ENCODE peak calls at places on chromosomes 6 and 20, in five cellular contexts. X, B, J, L and V are unnamed samples.

GRCh38 chr6:138404666-138405337 is 779 bp downstream of the HEBP2 start:
- DNase-seq in X (peak; percentile 22), B (peak; percentile 8), J (no peak), L (no peak), V (no peak)

GRCh38 chr20:17666491-17666890 is 15.6 kb downstream of the RRBP1 start:
- DNase-seq in X (peak; percentile 70), B (no peak), J (no peak), L (no peak), V (no peak)

GRCh38 chr20:31485450-31486339 is 10.6 kb downstream of the REM1 start:
- DNase-seq in X (peak; percentile 60), B (no peak), J (no peak), L (no peak), V (no peak)

GRCh38 chr6:116409756-116410155 is 39.0 kb downstream of the DSE start:
- DNase-seq in X (no peak), B (no peak), J (no peak), L (no peak), V (no peak)

GRCh38 chr6:136783495-136784270 is 8.6 kb downstream of the MAP3K5 start:
- DNase-seq in X (no peak), B (no peak), J (no peak), L (no peak), V (no peak)

GRCh38 chr6:42163941-42164340 is 9.2 kb upstream of the GUCA1A start:
- DNase-seq in X (peak; percentile 43), B (no peak), J (no peak), L (no peak), V (no peak)

GRCh38 chr6:8383584-8383983 is 51.8 kb downstream of the SLC35B3 start:
- DNase-seq in X (no peak), B (no peak), J (no peak), L (no peak), V (no peak)

GRCh38 chr20:40807771-40808170 is 118.7 kb upstream of the MAFB start:
- DNase-seq in X (no peak), B (no peak), J (no peak), L (no peak), V (no peak)

GRCh38 chr6:16562498-16562897 is 198.8 kb downstream of the ATXN1 start:
- DNase-seq in X (peak; percentile 50), B (no peak), J (no peak), L (no peak), V (no peak)

GRCh38 chr6:5287205-5287965 is 26.1 kb downstream of the FARS2 start:
- DNase-seq in X (peak; percentile 88), B (peak; percentile 61), J (peak; percentile 40), L (peak; percentile 14), V (no peak)

GRCh38 chr6:153412519-153412918 is 281.4 kb upstream of the RGS17 start:
- DNase-seq in X (no peak), B (peak; percentile 35), J (no peak), L (no peak), V (no peak)

GRCh38 chr20:32941155-32941885 is 62.9 kb downstream of the SUN5 start:
- DNase-seq in X (no peak), B (no peak), J (no peak), L (no peak), V (no peak)

GRCh38 chr20:49352821-49353220 is 75.0 kb upstream of the ZNFX1 start:
- DNase-seq in X (no peak), B (no peak), J (no peak), L (no peak), V (no peak)

GRCh38 chr20:44231193-44231592 is 15.9 kb upstream of the GDAP1L1 start:
- DNase-seq in X (no peak), B (no peak), J (no peak), L (no peak), V (no peak)

GRCh38 chr20:60271597-60271996 is 313.4 kb downstream of the CDH26 start:
- DNase-seq in X (peak; percentile 2), B (peak; percentile 11), J (no peak), L (no peak), V (no peak)

GRCh38 chr20:34709836-34710567 is 5.9 kb downstream of the TP53INP2 start:
- DNase-seq in X (peak; percentile 60), B (peak; percentile 72), J (no peak), L (peak; percentile 78), V (no peak)

GRCh38 chr6:121413831-121414368 is 21.5 kb upstream of the GJA1 start:
- DNase-seq in X (peak; percentile 21), B (no peak), J (no peak), L (no peak), V (no peak)

GRCh38 chr20:8339313-8339712 is 207.2 kb downstream of the PLCB1 start:
- DNase-seq in X (no peak), B (no peak), J (no peak), L (no peak), V (no peak)

GRCh38 chr6:106518748-106519147 is 110.5 kb downstream of the RTN4IP1 start:
- DNase-seq in X (no peak), B (no peak), J (no peak), L (no peak), V (no peak)

GRCh38 chr6:144820270-144820669 is 535.1 kb downstream of the UTRN start:
- DNase-seq in X (no peak), B (peak; percentile 56), J (no peak), L (no peak), V (no peak)

GRCh38 chr20:50346372-50347347 is 156.0 kb downstream of the CEBPB start:
- DNase-seq in X (peak; percentile 89), B (peak; percentile 86), J (peak; percentile 74), L (peak; percentile 58), V (no peak)

GRCh38 chr20:61954276-61955021 is 111.2 kb downstream of the TAF4 start:
- DNase-seq in X (no peak), B (no peak), J (no peak), L (no peak), V (no peak)

GRCh38 chr6:170174771-170175643 is 115.9 kb downstream of the DLL1 start:
- DNase-seq in X (no peak), B (no peak), J (no peak), L (no peak), V (no peak)

GRCh38 chr20:15836634-15837033 is 736.6 kb downstream of the KIF16B start:
- DNase-seq in X (no peak), B (no peak), J (no peak), L (no peak), V (no peak)

DNA sequence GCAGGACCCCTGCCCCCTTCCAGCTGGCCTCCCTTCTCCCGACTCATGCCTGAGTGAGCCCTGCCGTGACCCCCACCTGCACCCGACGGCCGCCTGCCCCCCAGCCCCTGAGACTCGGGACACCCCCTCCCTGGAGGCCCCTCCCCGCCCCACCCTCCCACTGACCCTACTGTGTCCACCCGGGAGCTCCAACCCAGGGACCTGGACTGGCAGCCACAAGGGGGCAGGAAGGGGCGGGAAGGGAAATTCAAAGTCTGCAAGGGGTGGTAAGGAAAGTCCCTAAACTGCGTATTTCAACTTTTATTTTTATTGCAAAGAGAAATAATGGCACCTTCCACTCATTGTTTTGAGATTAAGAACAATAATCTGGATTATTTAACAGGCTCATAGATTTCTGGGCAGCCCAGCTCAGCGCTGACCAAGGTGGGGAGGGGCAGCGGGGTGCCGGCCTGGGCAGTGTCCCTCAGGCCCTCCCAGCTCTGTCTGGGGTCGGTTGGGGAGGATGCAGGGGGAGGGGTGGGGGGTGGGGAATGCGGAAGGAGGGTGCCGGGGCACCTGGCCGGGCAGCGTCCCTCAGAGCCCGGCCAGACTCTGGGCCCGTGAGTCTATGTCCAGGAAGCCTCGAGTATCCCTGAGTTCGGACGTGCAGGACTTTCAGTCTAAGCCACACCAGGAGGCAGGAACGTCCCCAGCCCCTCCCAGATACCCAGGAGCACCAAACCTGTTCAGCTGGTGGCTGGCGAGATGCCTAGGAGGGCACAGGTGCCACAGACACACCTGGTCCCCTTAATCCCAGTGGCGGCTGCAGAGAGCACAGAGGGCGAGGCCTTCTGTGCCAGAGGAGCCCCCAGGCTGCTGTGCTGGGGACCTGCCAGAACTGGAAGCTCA is 1.3 kb upstream of the PTK6 start:
- DNase-seq in X (peak; percentile 27), B (peak; percentile 98), J (no peak), L (peak; percentile 97), V (no peak)
- TF ChIP-seq CTCF in X (no peak), B (peak; percentile 21), J (peak; percentile 18), L (peak; percentile 67), V (no peak)

GRCh38 chr20:12970372-12970821 is 38.4 kb upstream of the SPTLC3 start:
- DNase-seq in X (peak; percentile 80), B (peak; percentile 84), J (no peak), L (no peak), V (no peak)
- TF ChIP-seq CTCF in X (peak; percentile 77), B (peak; percentile 88), J (peak; percentile 54), L (peak; percentile 63), V (no peak)

GRCh38 chr20:59207742-59208357 is 44.2 kb downstream of the ZNF831 start:
- DNase-seq in X (peak; percentile 2), B (peak; percentile 51), J (no peak), L (no peak), V (no peak)
- TF ChIP-seq CTCF in X (no peak), B (peak; percentile 69), J (peak; percentile 9), L (peak; percentile 53), V (no peak)

GRCh38 chr20:6169251-6169650 is 46.4 kb upstream of the FERMT1 start:
- DNase-seq in X (peak; percentile 69), B (peak; percentile 49), J (no peak), L (no peak), V (no peak)
- TF ChIP-seq CTCF in X (peak; percentile 56), B (peak; percentile 49), J (no peak), L (peak; percentile 20), V (no peak)

GRCh38 chr20:58702161-58702510 is 9.5 kb downstream of the NPEPL1 start:
- DNase-seq in X (no peak), B (no peak), J (no peak), L (no peak), V (no peak)

GRCh38 chr20:58701431-58702160 is 9.0 kb downstream of the NPEPL1 start:
- DNase-seq in X (no peak), B (no peak), J (no peak), L (no peak), V (no peak)

GRCh38 chr20:58703765-58704331 is 11.2 kb downstream of the NPEPL1 start:
- DNase-seq in X (no peak), B (no peak), J (no peak), L (no peak), V (no peak)

GRCh38 chr20:58700823-58701222 is 8.2 kb downstream of the NPEPL1 start:
- DNase-seq in X (no peak), B (no peak), J (no peak), L (no peak), V (no peak)

GRCh38 chr20:58702859-58703648 is 10.5 kb downstream of the NPEPL1 start:
- DNase-seq in X (no peak), B (no peak), J (no peak), L (no peak), V (no peak)
- TF ChIP-seq CTCF in X (peak; percentile 46), B (peak; percentile 61), J (no peak), L (peak; percentile 34), V (no peak)

DNA sequence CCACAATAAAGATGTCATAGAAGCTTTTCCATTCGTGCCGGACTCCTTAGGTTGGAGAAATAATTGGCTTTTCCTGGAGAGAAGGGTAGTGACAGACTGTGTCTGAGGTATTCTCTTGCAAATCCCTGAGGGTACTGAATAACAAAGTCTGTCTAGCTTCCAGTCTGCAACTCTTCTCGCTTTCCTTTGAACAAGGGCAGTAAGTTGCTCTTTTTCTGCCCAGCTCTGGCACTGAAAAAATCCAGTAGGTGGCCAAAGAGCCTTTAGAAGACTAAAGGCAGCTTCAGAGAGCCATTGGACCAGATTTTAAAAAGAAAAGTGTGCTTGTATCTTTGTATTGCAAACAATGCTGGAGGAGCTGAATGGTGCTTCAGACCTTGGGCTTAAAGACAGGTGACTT is 20.7 kb upstream of the RREB1 start:
- DNase-seq in X (peak; percentile 33), B (no peak), J (no peak), L (no peak), V (no peak)
- TF ChIP-seq CTCF in X (peak; percentile 40), B (no peak), J (peak; percentile 3), L (no peak), V (no peak)